ENCODE peak calls at places on chromosome 5, in four cellular contexts. H, D, W and U are unnamed samples.

GRCh38 chr5:90368454-90369246 is 40.9 kb downstream of the CETN3 start:
- DNase-seq in D (no peak), W (no peak), H (no peak), U (no peak)

GRCh38 chr5:1476181-1476966 is 31.1 kb upstream of the SLC6A3 start:
- DNase-seq in W (no peak), D (no peak), H (no peak), U (no peak)

GRCh38 chr5:123297198-123297831 is 125.9 kb downstream of the CEP120 start:
- DNase-seq in H (no peak), D (no peak), W (no peak), U (no peak)

GRCh38 chr5:124007675-124008398 is 495.9 kb downstream of the CSNK1G3 start:
- DNase-seq in W (peak; percentile 8), D (no peak), H (no peak), U (no peak)

GRCh38 chr5:52073993-52074689 is 690.9 kb downstream of the ISL1 start:
- DNase-seq in H (no peak), D (no peak), W (no peak), U (no peak)

GRCh38 chr5:174559566-174560090 is 164.8 kb upstream of the MSX2 start:
- DNase-seq in W (no peak), H (no peak), D (no peak), U (peak; percentile 31)

GRCh38 chr5:14268236-14268701 is 125.1 kb downstream of the TRIO start:
- DNase-seq in H (no peak), W (peak; percentile 32), D (no peak), U (no peak)

GRCh38 chr5:160469156-160470144 is 47.8 kb downstream of the PTTG1 start:
- DNase-seq in H (no peak), W (no peak), D (no peak), U (no peak)

GRCh38 chr5:4258170-4258569 is 662.5 kb downstream of the IRX1 start:
- DNase-seq in H (no peak), W (no peak), D (no peak), U (no peak)

GRCh38 chr5:168674893-168675482 is 95.8 kb upstream of the PANK3 start:
- DNase-seq in D (no peak), H (no peak), W (no peak), U (no peak)

GRCh38 chr5:142474426-142474825 is 149.6 kb upstream of the SPRY4 start:
- DNase-seq in D (no peak), W (no peak), H (no peak), U (no peak)

GRCh38 chr5:172543484-172544298 is 89.4 kb upstream of the SH3PXD2B start:
- DNase-seq in W (no peak), H (no peak), D (peak; percentile 26), U (peak; percentile 17)

GRCh38 chr5:380701-381309 is 59.3 kb downstream of the AHRR start:
- DNase-seq in W (no peak), H (no peak), D (peak; percentile 8), U (peak; percentile 29)

GRCh38 chr5:99771296-99771695 is 763.9 kb upstream of the FAM174A start:
- DNase-seq in H (no peak), D (no peak), W (no peak), U (no peak)

GRCh38 chr5:6450235-6450860 is 1.7 kb downstream of the UBE2QL1 start:
- DNase-seq in W (no peak), H (no peak), D (no peak), U (no peak)

GRCh38 chr5:2780421-2781171 is 29.1 kb upstream of the IRX2 start:
- DNase-seq in D (no peak), H (peak; percentile 93), W (no peak), U (no peak)

GRCh38 chr5:139443766-139444473 is 4.6 kb upstream of the DNAJC18 start:
- DNase-seq in W (peak; percentile 45), H (no peak), D (no peak), U (no peak)

GRCh38 chr5:133936611-133937015 is 31.8 kb downstream of the C5orf15 start:
- DNase-seq in D (no peak), W (no peak), H (no peak), U (no peak)

GRCh38 chr5:135944967-135945560 is 9.7 kb downstream of the LECT2 start:
- DNase-seq in H (no peak), W (peak; percentile 93), D (peak; percentile 52), U (no peak)